ENCODE peak calls at places on chromosomes 2 and 18, in nine cellular contexts. K is esophagus muscularis mucosa, Y is sigmoid colon, O is stomach, S is A549, G is HepG2, N is transverse colon, M is tibial nerve, W is K562. B is an unnamed sample.

GRCh38 chr18:35417223-35417622 is 40.1 kb upstream of the ZNF396 start:
- DNase-seq in K (no peak), Y (no peak), O (no peak), S (no peak), G (no peak), N (no peak), M (no peak), W (no peak), B (no peak)

GRCh38 chr2:228545041-228545440 is 363.6 kb upstream of the SPHKAP start:
- DNase-seq in K (no peak), Y (no peak), O (no peak), S (no peak), G (no peak), N (no peak), M (no peak), W (no peak), B (no peak)

GRCh38 chr2:174327958-174328308 is 6.8 kb upstream of the SP9 start:
- DNase-seq in K (no peak), Y (no peak), O (no peak), S (no peak), G (no peak), N (no peak), M (no peak), W (no peak), B (no peak)

GRCh38 chr2:1625281-1626001 is 118.9 kb downstream of the PXDN start:
- DNase-seq in K (no peak), Y (peak; percentile 81), O (no peak), S (no peak), G (no peak), N (no peak), M (peak; percentile 31), W (no peak), B (no peak)

GRCh38 chr2:16123421-16123820 is 183.1 kb downstream of the MYCN start:
- DNase-seq in K (peak; percentile 66), Y (no peak), O (no peak), S (no peak), G (no peak), N (no peak), M (no peak), W (no peak), B (no peak)

GRCh38 chr18:51537487-51537886 is 340.0 kb upstream of the MEX3C start:
- DNase-seq in K (no peak), Y (no peak), O (no peak), S (peak; percentile 40), G (no peak), N (peak; percentile 19), M (no peak), W (no peak), B (peak; percentile 2)

GRCh38 chr2:120347387-120348010 is 1.6 kb downstream of the INHBB start:
- DNase-seq in K (no peak), Y (no peak), O (no peak), S (no peak), G (no peak), N (no peak), M (no peak), W (no peak), B (no peak)

GRCh38 chr2:86298411-86299390 is 38.7 kb downstream of the REEP1 start:
- DNase-seq in K (no peak), Y (no peak), O (no peak), S (peak; percentile 44), G (peak; percentile 38), N (no peak), M (no peak), W (no peak), B (no peak)

GRCh38 chr2:71463342-71463654 is 9.9 kb downstream of the DYSF start:
- DNase-seq in K (no peak), Y (no peak), O (no peak), S (no peak), G (no peak), N (no peak), M (no peak), W (no peak), B (no peak)

GRCh38 chr2:171404719-171405118 is 29.1 kb downstream of the METTL8 start:
- DNase-seq in K (no peak), Y (no peak), O (no peak), S (no peak), G (no peak), N (no peak), M (no peak), W (no peak), B (no peak)

GRCh38 chr2:173062806-173063205 is 12.8 kb upstream of the MAP3K20 start:
- DNase-seq in K (no peak), Y (no peak), O (no peak), S (no peak), G (no peak), N (no peak), M (no peak), W (no peak), B (no peak)

GRCh38 chr2:232348936-232349335 is 29.6 kb upstream of the ALPP start:
- DNase-seq in K (no peak), Y (peak; percentile 44), O (peak; percentile 34), S (peak; percentile 28), G (no peak), N (peak; percentile 78), M (no peak), W (no peak), B (no peak)

GRCh38 chr2:6863792-6864191 is 1.9 kb downstream of the CMPK2 start:
- DNase-seq in K (no peak), Y (peak; percentile 59), O (no peak), S (no peak), G (no peak), N (no peak), M (no peak), W (no peak), B (no peak)

GRCh38 chr2:207630491-207630890 is 5.3 kb upstream of the METTL21A start:
- DNase-seq in K (no peak), Y (no peak), O (no peak), S (no peak), G (no peak), N (no peak), M (no peak), W (no peak), B (no peak)

GRCh38 chr2:240481720-240482119 is 46.3 kb downstream of the GPC1 start:
- DNase-seq in K (peak; percentile 45), Y (no peak), O (no peak), S (no peak), G (no peak), N (no peak), M (no peak), W (no peak), B (no peak)

GRCh38 chr18:12726774-12727550 is 24.1 kb downstream of the PSMG2 start:
- DNase-seq in K (no peak), Y (no peak), O (peak; percentile 40), S (peak; percentile 73), G (peak; percentile 65), N (peak; percentile 34), M (peak; percentile 93), W (peak; percentile 67), B (no peak)
- TF ChIP-seq EP300 in K (no peak), Y (no peak), O (no peak), S (no peak), G (no peak), N (no peak), M (no peak), W (no peak), B (no peak)

DNA sequence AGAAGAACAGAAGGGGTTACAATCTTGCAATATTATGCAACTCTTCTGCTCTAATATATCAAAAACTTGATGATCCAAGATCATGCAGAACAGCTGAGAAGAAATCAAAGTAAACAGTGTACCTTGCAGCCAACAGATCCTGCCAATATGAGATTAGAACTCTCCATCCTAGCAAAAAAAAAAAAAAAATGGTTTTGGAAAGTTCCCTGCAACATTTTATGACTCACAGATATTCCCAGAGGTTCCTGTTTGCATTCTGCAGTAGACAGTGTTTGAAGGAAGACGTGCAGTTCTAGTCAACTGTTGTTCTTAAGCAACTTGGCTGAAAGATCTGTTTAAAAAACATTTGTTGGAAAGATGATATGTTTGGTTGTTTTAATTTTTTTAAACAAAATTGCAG is 103.6 kb upstream of the WDR75 start:
- DNase-seq in K (no peak), Y (no peak), O (no peak), S (peak; percentile 58), G (no peak), N (no peak), M (peak; percentile 21), W (no peak), B (no peak)
- TF ChIP-seq EP300 in K (peak; percentile 49), Y (peak; percentile 52), O (no peak), S (no peak), G (no peak), N (no peak), M (peak; percentile 82), W (no peak), B (no peak)

DNA sequence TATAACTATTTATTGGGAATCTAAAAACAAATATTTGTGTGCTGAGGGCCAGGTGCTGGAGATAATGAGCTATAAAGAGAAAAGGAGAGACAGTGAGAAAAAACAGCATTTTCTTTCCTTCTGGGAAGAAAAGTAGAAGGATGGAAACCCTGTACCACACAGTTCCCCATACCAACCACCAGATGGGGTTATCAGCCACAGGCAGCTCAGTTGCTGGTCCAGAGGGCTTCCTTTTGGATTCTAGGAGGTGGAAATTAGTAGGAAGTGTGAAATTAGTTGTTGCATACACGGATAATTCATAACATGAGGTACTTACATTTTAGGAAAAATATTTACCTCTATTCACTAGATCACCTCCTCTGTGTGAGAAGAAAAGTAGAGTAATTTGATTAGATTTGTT is 237.0 kb upstream of the FOSL2 start:
- DNase-seq in K (no peak), Y (no peak), O (no peak), S (peak; percentile 70), G (no peak), N (no peak), M (no peak), W (peak; percentile 55), B (no peak)
- TF ChIP-seq EP300 in K (no peak), Y (no peak), O (no peak), S (no peak), G (no peak), N (no peak), M (no peak), W (no peak), B (no peak)

DNA sequence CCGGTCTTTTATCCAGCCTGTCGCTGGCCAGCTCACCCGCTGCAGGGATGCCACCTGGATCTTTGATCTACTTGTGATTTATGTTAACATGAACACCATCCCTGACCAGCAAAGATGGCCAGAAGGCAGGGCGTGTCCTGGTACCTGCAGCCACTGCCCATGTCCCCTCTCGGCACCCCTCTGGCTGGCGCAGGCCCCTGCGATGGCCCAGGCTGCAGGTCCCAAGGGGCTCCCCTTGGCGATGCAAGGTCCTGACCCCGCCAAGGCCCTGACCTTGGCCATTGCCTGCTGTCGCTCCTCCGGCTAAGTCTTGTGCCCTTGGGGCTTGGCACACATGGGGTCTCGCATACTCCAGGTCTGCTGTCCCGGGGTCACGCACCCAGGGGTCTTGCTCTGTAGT is 214.9 kb downstream of the TWIST2 start:
- DNase-seq in K (no peak), Y (no peak), O (no peak), S (no peak), G (no peak), N (no peak), M (no peak), W (no peak), B (no peak)
- TF ChIP-seq EP300 in K (no peak), Y (no peak), O (no peak), S (no peak), G (no peak), N (no peak), M (no peak), W (no peak), B (no peak)

GRCh38 chr2:191869178-191869577 is 22.3 kb upstream of the CAVIN2 start:
- DNase-seq in K (no peak), Y (no peak), O (no peak), S (peak; percentile 75), G (peak; percentile 67), N (peak; percentile 41), M (no peak), W (peak; percentile 46), B (peak; percentile 7)
- TF ChIP-seq EP300 in K (no peak), Y (no peak), O (no peak), S (no peak), G (no peak), N (no peak), M (no peak), W (no peak), B (no peak)